ENCODE peak calls at places on chromosomes 4 and X, in ten cellular contexts. R, S, A, P, I, V, N, T, U and Y are unnamed samples.

GRCh38 chr4:63296773-63297172 is 1112.5 kb downstream of the TECRL start:
- DNase-seq in R (no peak), S (no peak), A (no peak), P (no peak), I (no peak), V (no peak), N (no peak), T (no peak), U (no peak), Y (no peak)

GRCh38 chr4:94613248-94613647 is 144.5 kb upstream of the BMPR1B start:
- DNase-seq in R (no peak), S (no peak), A (no peak), P (no peak), I (no peak), V (no peak), N (no peak), T (no peak), U (no peak), Y (no peak)

GRCh38 chr4:94889961-94890360 is 132.2 kb downstream of the BMPR1B start:
- DNase-seq in R (peak; percentile 90), S (no peak), A (peak; percentile 81), P (no peak), I (no peak), V (peak; percentile 90), N (no peak), T (no peak), U (peak; percentile 54), Y (no peak)

GRCh38 chr4:89356086-89356485 is 48.5 kb upstream of the GPRIN3 start:
- DNase-seq in R (no peak), S (no peak), A (peak; percentile 22), P (no peak), I (no peak), V (no peak), N (no peak), T (no peak), U (no peak), Y (no peak)

GRCh38 chrX:19535481-19535880 is 20.2 kb upstream of the MAP3K15 start:
- DNase-seq in R (peak; percentile 44), S (no peak), A (peak; percentile 48), P (no peak), I (no peak), V (peak; percentile 47), N (no peak), T (no peak), U (peak; percentile 46), Y (no peak)

GRCh38 chr4:93730251-93730650 is 98.3 kb upstream of the ATOH1 start:
- DNase-seq in R (no peak), S (no peak), A (no peak), P (no peak), I (no peak), V (no peak), N (no peak), T (no peak), U (no peak), Y (no peak)

GRCh38 chrX:22037911-22038537 is 5.9 kb downstream of the PHEX start:
- DNase-seq in R (no peak), S (no peak), A (no peak), P (no peak), I (no peak), V (no peak), N (no peak), T (no peak), U (no peak), Y (no peak)

GRCh38 chr4:149781150-149781549 is 34.5 kb downstream of the IQCM start:
- DNase-seq in R (peak; percentile 60), S (no peak), A (peak; percentile 51), P (no peak), I (no peak), V (peak; percentile 41), N (no peak), T (no peak), U (peak; percentile 73), Y (no peak)

GRCh38 chr4:61853041-61853440 is 652.9 kb downstream of the ADGRL3 start:
- DNase-seq in R (no peak), S (no peak), A (no peak), P (no peak), I (no peak), V (no peak), N (no peak), T (no peak), U (no peak), Y (no peak)

GRCh38 chr4:74092957-74093356 is 6.0 kb downstream of the CXCL2 start:
- DNase-seq in R (peak; percentile 50), S (no peak), A (no peak), P (no peak), I (no peak), V (peak; percentile 54), N (no peak), T (no peak), U (peak; percentile 45), Y (no peak)

GRCh38 chrX:32483534-32484136 is 727.7 kb downstream of the DMD start:
- DNase-seq in R (no peak), S (no peak), A (peak; percentile 13), P (no peak), I (no peak), V (peak; percentile 0), N (no peak), T (no peak), U (peak; percentile 1), Y (no peak)

DNA sequence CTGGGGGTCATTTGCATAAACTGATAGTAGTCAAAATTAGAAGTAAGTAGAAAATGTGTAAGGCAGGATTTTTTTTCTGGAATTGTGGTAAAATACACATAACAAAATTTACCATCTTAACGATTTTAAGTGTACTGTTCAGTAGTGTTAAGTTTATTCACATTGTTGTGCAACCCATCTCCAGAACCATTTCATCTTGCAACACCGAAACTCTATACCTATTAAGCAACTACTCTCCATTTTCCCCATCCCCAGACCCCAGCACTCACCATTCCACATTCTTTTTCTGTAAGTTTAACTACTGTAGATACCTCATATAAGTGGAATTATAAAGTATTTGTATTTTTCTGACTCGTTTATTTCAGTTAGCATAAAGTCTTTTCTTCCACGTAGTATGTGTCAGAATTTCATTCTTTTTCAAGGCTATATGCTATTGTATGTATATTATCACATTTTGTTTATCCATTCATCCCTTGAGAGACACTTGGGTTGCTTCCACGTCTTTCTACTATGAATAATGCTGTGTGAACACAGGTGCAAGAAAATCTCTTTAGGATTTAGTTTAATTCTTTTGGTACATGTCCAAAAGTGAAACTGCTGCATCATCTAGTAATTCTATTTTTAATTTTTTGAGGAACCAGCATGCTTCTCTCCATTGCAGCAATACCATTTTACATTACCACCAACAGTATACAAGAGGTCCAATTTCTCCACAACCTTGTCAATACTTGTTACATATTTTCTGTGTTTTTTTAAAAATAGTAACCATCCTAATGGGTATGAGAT is 39.1 kb upstream of the NSUN7 start:
- DNase-seq in R (peak; percentile 55), S (no peak), A (peak; percentile 84), P (no peak), I (no peak), V (peak; percentile 37), N (no peak), T (no peak), U (peak; percentile 25), Y (no peak)
- H3K4me3 ChIP-seq in R (no peak overlapping the region), S (no peak overlapping the region), A (peak overlapping the region; percentile 26), P (no peak overlapping the region), I (no peak overlapping the region), V (no peak overlapping the region), N (no peak overlapping the region), T (no peak overlapping the region), U (no peak overlapping the region), Y (no peak overlapping the region)

DNA sequence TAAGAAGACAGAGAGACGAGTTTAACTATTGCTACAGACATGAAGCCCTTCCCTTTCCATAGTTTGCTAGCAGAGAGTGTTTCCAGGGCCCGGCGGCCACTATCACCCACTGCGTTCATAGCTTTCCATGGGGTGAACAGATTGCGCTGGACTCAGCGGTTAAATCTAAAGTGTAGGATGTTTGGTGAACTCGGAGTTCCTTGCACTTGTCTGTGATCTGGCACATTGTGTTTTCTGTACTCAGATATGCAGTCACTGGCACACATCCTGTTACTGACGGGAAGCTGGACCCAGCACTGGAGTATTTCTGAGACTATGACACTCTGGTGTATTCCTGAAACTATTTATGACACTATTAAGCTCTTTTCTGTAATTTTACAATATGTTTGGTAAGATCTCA is 13.9 kb downstream of the CD99 start:
- DNase-seq in R (peak; percentile 50), S (no peak), A (no peak), P (peak; percentile 59), I (no peak), V (peak; percentile 63), N (no peak), T (no peak), U (peak; percentile 53), Y (peak; percentile 48)
- H3K4me3 ChIP-seq in R (no peak overlapping the region), S (no peak overlapping the region), A (no peak overlapping the region), P (no peak overlapping the region), I (no peak overlapping the region), V (no peak overlapping the region), N (no peak overlapping the region), T (no peak overlapping the region), U (no peak overlapping the region), Y (peak overlapping the region; percentile 16)

DNA sequence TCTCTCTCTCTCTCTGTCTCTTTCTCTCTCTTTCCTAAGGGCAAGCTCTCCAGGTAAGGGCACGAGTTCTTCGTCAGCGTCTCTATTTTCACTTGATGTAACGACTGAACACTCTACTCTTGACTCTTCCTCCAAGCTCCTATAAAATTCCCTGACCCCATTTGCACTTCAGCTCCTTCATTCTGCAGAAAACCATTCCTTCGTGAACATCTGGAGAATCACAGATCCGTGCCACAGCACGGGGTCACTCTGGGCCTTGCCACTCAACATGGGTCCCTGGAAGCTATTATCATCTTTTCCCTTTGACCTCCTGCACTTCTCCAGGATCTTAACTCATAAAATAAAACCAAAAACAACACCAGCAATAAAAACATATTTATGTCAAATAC is 112.0 kb upstream of the LNX1 start:
- DNase-seq in R (no peak), S (no peak), A (no peak), P (no peak), I (no peak), V (no peak), N (no peak), T (no peak), U (no peak), Y (no peak)
- H3K4me3 ChIP-seq in R (no peak overlapping the region), S (no peak overlapping the region), A (peak overlapping the region; percentile 31), P (peak overlapping the region; percentile 23), I (no peak overlapping the region), V (no peak overlapping the region), N (no peak overlapping the region), T (no peak overlapping the region), U (no peak overlapping the region), Y (peak overlapping the region; percentile 33)

GRCh38 chr4:153485860-153486259 is 19.7 kb downstream of the TMEM131L start:
- DNase-seq in R (no peak), S (no peak), A (no peak), P (no peak), I (no peak), V (no peak), N (no peak), T (no peak), U (no peak), Y (no peak)

GRCh38 chr4:153488006-153488718 is 22.0 kb downstream of the TMEM131L start:
- DNase-seq in R (peak; percentile 54), S (peak; percentile 72), A (no peak), P (peak; percentile 35), I (peak; percentile 94), V (peak; percentile 53), N (peak; percentile 52), T (no peak), U (no peak), Y (no peak)

GRCh38 chr4:153483432-153484418 is 17.6 kb downstream of the TMEM131L start:
- DNase-seq in R (peak; percentile 40), S (no peak), A (no peak), P (no peak), I (peak; percentile 53), V (peak; percentile 48), N (no peak), T (no peak), U (peak; percentile 39), Y (no peak)

GRCh38 chr4:153486281-153487151 is 20.4 kb downstream of the TMEM131L start:
- DNase-seq in R (peak; percentile 65), S (no peak), A (peak; percentile 78), P (no peak), I (peak; percentile 79), V (peak; percentile 69), N (no peak), T (no peak), U (peak; percentile 83), Y (peak; percentile 27)

GRCh38 chr4:153485374-153485773 is 19.2 kb downstream of the TMEM131L start:
- DNase-seq in R (no peak), S (no peak), A (no peak), P (no peak), I (no peak), V (no peak), N (no peak), T (no peak), U (no peak), Y (no peak)
- H3K4me3 ChIP-seq in R (no peak overlapping the region), S (no peak overlapping the region), A (no peak overlapping the region), P (no peak overlapping the region), I (peak overlapping the region; percentile 93), V (no peak overlapping the region), N (no peak overlapping the region), T (no peak overlapping the region), U (no peak overlapping the region), Y (no peak overlapping the region)